ENCODE peak calls at places on chromosome 17, in five cellular contexts. F is esophagus squamous epithelium, A is GM04504, J is ureter, G is spleen. O is an unnamed sample.

GRCh38 chr17:66383353-66383752 is 80.9 kb downstream of the PRKCA start:
- DNase-seq in A (peak; percentile 85), J (no peak), F (no peak), G (no peak), O (no peak)

GRCh38 chr17:14845562-14846335 is 419.4 kb downstream of the PMP22 start:
- DNase-seq in J (no peak), F (no peak), A (no peak), G (no peak), O (no peak)

GRCh38 chr17:55601874-55602364 is 90.7 kb upstream of the SMIM36 start:
- DNase-seq in A (no peak), J (no peak), G (no peak), F (no peak), O (peak; percentile 59)

GRCh38 chr17:29444589-29444988 is 54.4 kb downstream of the TAOK1 start:
- DNase-seq in A (peak; percentile 14), F (no peak), G (no peak), J (no peak), O (peak; percentile 54)

GRCh38 chr17:60139438-60140285 is 10.1 kb upstream of the CA4 start:
- DNase-seq in J (peak; percentile 66), A (peak; percentile 25), G (peak; percentile 90), F (no peak), O (peak; percentile 5)

GRCh38 chr17:2736956-2737355 is 12.5 kb downstream of the CCDC92B start:
- DNase-seq in A (no peak), J (no peak), F (no peak), G (no peak), O (no peak)

GRCh38 chr17:52986056-52986662 is 827.6 kb upstream of the CA10 start:
- DNase-seq in F (no peak), G (no peak), A (no peak), J (no peak), O (peak; percentile 9)

GRCh38 chr17:19440421-19440820 is 29.4 kb downstream of the RNF112 start:
- DNase-seq in A (no peak), J (no peak), G (no peak), F (no peak), O (no peak)

GRCh38 chr17:45127583-45128300 is 4.6 kb downstream of the PLCD3 start:
- DNase-seq in A (peak; percentile 27), J (peak; percentile 78), G (no peak), F (no peak), O (peak; percentile 61)